ENCODE peak calls at places on chromosome 21, in nine cellular contexts. G is aorta, R is right cardiac atrium, T is ovary, I is PC-3, D is K562, J is heart left ventricle, Q is SJSA1, M is heart right ventricle. V is an unnamed sample. For H3K27me3, the result is how much of the 10 kb centered on the place peaks cover.

GRCh38 chr21:44414291-44415072 is 40.8 kb upstream of the LRRC3 start:
- DNase-seq in G (peak), R (no peak), T (peak), I (no peak), D (peak), J (no peak), Q (no peak), M (no peak), V (no peak)

GRCh38 chr21:39022901-39023693 is 160.2 kb downstream of the PSMG1 start:
- DNase-seq in G (peak), R (peak), T (peak), I (no peak), D (peak), J (peak), Q (no peak), M (peak), V (peak)

GRCh38 chr21:29423521-29423920 is 124.8 kb downstream of the BACH1 start:
- DNase-seq in G (no peak), R (no peak), T (no peak), I (no peak), D (no peak), J (no peak), Q (no peak), M (no peak), V (no peak)

GRCh38 chr21:42438316-42439205 is 34.9 kb downstream of the UBASH3A start:
- DNase-seq in G (no peak), R (no peak), T (no peak), I (no peak), D (no peak), J (no peak), Q (no peak), M (no peak), V (no peak)

GRCh38 chr21:21401444-21401843 is 403.2 kb downstream of the NCAM2 start:
- DNase-seq in G (no peak), R (no peak), T (no peak), I (no peak), D (no peak), J (no peak), Q (no peak), M (no peak), V (no peak)

GRCh38 chr21:22554690-22555316 is 1556.6 kb downstream of the NCAM2 start:
- DNase-seq in G (no peak), R (no peak), T (no peak), I (no peak), D (no peak), J (no peak), Q (no peak), M (no peak), V (no peak)

GRCh38 chr21:44529011-44529421 is 11.0 kb downstream of the KRTAP10-1 start:
- DNase-seq in G (peak), R (no peak), T (no peak), I (no peak), D (no peak), J (peak), Q (no peak), M (no peak), V (no peak)

GRCh38 chr21:25421327-25422028 is 185.8 kb downstream of the MRPL39 start:
- DNase-seq in G (no peak), R (no peak), T (no peak), I (peak), D (peak), J (no peak), Q (no peak), M (peak), V (peak)

GRCh38 chr21:45457161-45457831 is 52.3 kb downstream of the COL18A1 start:
- DNase-seq in G (peak), R (peak), T (peak), I (no peak), D (no peak), J (peak), Q (no peak), M (no peak), V (no peak)

GRCh38 chr21:26962516-26963305 is 4.2 kb downstream of the ADAMTS5 start:
- DNase-seq in G (no peak), R (peak), T (no peak), I (no peak), D (no peak), J (no peak), Q (no peak), M (no peak), V (no peak)

GRCh38 chr21:35603471-35603870 is 456.9 kb downstream of the SETD4 start:
- DNase-seq in G (no peak), R (no peak), T (no peak), I (no peak), D (no peak), J (no peak), Q (no peak), M (no peak), V (peak)

GRCh38 chr21:44893948-44894656 is 20.6 kb upstream of the PTTG1IP start:
- DNase-seq in G (no peak), R (peak), T (no peak), I (no peak), D (no peak), J (no peak), Q (no peak), M (no peak), V (no peak)

GRCh38 chr21:20822559-20823133 is 175.6 kb upstream of the NCAM2 start:
- DNase-seq in G (no peak), R (no peak), T (no peak), I (no peak), D (no peak), J (no peak), Q (no peak), M (no peak), V (no peak)

GRCh38 chr21:45432575-45433255 is 27.8 kb downstream of the COL18A1 start:
- DNase-seq in G (no peak), R (peak), T (peak), I (no peak), D (no peak), J (no peak), Q (peak), M (no peak), V (no peak)

GRCh38 chr21:39637197-39637970 is 24.6 kb downstream of the B3GALT5 start:
- DNase-seq in G (no peak), R (no peak), T (no peak), I (no peak), D (no peak), J (no peak), Q (no peak), M (no peak), V (no peak)

GRCh38 chr21:43978060-43978459 is 34.0 kb upstream of the TRAPPC10 start:
- DNase-seq in G (no peak), R (peak), T (no peak), I (no peak), D (no peak), J (no peak), Q (no peak), M (no peak), V (no peak)

GRCh38 chr21:29376556-29376955 is 77.8 kb downstream of the BACH1 start:
- DNase-seq in G (peak), R (peak), T (peak), I (peak), D (peak), J (peak), Q (no peak), M (peak), V (peak)

GRCh38 chr21:45370575-45370974 is 34.4 kb upstream of the COL18A1 start:
- DNase-seq in G (no peak), R (peak), T (peak), I (no peak), D (no peak), J (peak), Q (no peak), M (no peak), V (no peak)

GRCh38 chr21:25664462-25665070 is 25.5 kb downstream of the JAM2 start:
- DNase-seq in G (no peak), R (no peak), T (no peak), I (no peak), D (no peak), J (peak), Q (no peak), M (peak), V (no peak)

GRCh38 chr21:27424601-27425000 is 457.7 kb upstream of the ADAMTS5 start:
- DNase-seq in G (no peak), R (no peak), T (no peak), I (no peak), D (no peak), J (no peak), Q (no peak), M (no peak), V (no peak)

GRCh38 chr21:19864456-19864855 is 1133.8 kb upstream of the NCAM2 start:
- DNase-seq in G (no peak), R (no peak), T (no peak), I (no peak), D (no peak), J (no peak), Q (no peak), M (no peak), V (no peak)

GRCh38 chr21:20572582-20572981 is 425.6 kb upstream of the NCAM2 start:
- DNase-seq in G (no peak), R (no peak), T (no peak), I (no peak), D (no peak), J (no peak), Q (no peak), M (no peak), V (no peak)

GRCh38 chr21:25563399-25564116 is 43.7 kb downstream of the MRPL39 start:
- DNase-seq in G (no peak), R (no peak), T (no peak), I (no peak), D (no peak), J (no peak), Q (no peak), M (no peak), V (no peak)

GRCh38 chr21:21034046-21034445 is 35.8 kb downstream of the NCAM2 start:
- DNase-seq in G (no peak), R (no peak), T (no peak), I (no peak), D (no peak), J (no peak), Q (no peak), M (no peak), V (no peak)

GRCh38 chr21:44354001-44354405 is 582 bp downstream of the TRPM2 start:
- DNase-seq in G (no peak), R (peak), T (no peak), I (no peak), D (no peak), J (no peak), Q (no peak), M (no peak), V (no peak)

GRCh38 chr21:46054447-46054846 is 43.5 kb upstream of the COL6A2 start:
- DNase-seq in G (no peak), R (peak), T (peak), I (no peak), D (no peak), J (no peak), Q (no peak), M (no peak), V (no peak)

GRCh38 chr21:43866659-43867331 is 1.8 kb downstream of the AGPAT3 start:
- DNase-seq in G (peak), R (peak), T (peak), I (peak), D (peak), J (no peak), Q (peak), M (no peak), V (no peak)

GRCh38 chr21:44421901-44422840 is 33.1 kb upstream of the LRRC3 start:
- DNase-seq in G (peak), R (no peak), T (peak), I (no peak), D (no peak), J (no peak), Q (no peak), M (no peak), V (no peak)

GRCh38 chr21:28856588-28857250 is 136.0 kb downstream of the LTN1 start:
- DNase-seq in G (no peak), R (peak), T (no peak), I (no peak), D (no peak), J (no peak), Q (no peak), M (no peak), V (no peak)

GRCh38 chr21:42146821-42147220 is 72.1 kb upstream of the ABCG1 start:
- DNase-seq in G (no peak), R (peak), T (peak), I (no peak), D (no peak), J (no peak), Q (no peak), M (no peak), V (no peak)

GRCh38 chr21:42747267-42747701 is 93.9 kb downstream of the PDE9A start:
- DNase-seq in G (peak), R (no peak), T (no peak), I (no peak), D (no peak), J (no peak), Q (no peak), M (no peak), V (no peak)

GRCh38 chr21:37780991-37781983 is 135.0 kb downstream of the KCNJ6 start:
- DNase-seq in G (no peak), R (no peak), T (no peak), I (no peak), D (no peak), J (no peak), Q (no peak), M (no peak), V (no peak)

GRCh38 chr21:43771698-43772367 is 4.3 kb downstream of the CSTB start:
- DNase-seq in G (no peak), R (peak), T (no peak), I (no peak), D (no peak), J (no peak), Q (no peak), M (no peak), V (no peak)

GRCh38 chr21:17498586-17498985 is 14.3 kb upstream of the CXADR start:
- DNase-seq in G (no peak), R (no peak), T (no peak), I (no peak), D (no peak), J (no peak), Q (no peak), M (no peak), V (no peak)
- H3K27me3 ChIP-seq in G (under half), R (under half), T (under half), I (under half), D (under half), J (under half), Q (under half), M (under half), V (under half)

GRCh38 chr21:33022828-33023573 is 2.7 kb upstream of the OLIG2 start:
- DNase-seq in G (no peak), R (no peak), T (no peak), I (no peak), D (no peak), J (no peak), Q (no peak), M (no peak), V (no peak)

GRCh38 chr21:33023574-33024277 is 2.0 kb upstream of the OLIG2 start:
- DNase-seq in G (no peak), R (no peak), T (no peak), I (no peak), D (no peak), J (no peak), Q (no peak), M (no peak), V (no peak)

GRCh38 chr21:33021150-33021549 is 4.6 kb upstream of the OLIG2 start:
- DNase-seq in G (no peak), R (no peak), T (no peak), I (no peak), D (no peak), J (no peak), Q (no peak), M (no peak), V (no peak)

GRCh38 chr21:33021667-33022066 is 4.1 kb upstream of the OLIG2 start:
- DNase-seq in G (no peak), R (no peak), T (no peak), I (no peak), D (no peak), J (no peak), Q (no peak), M (no peak), V (no peak)

DNA sequence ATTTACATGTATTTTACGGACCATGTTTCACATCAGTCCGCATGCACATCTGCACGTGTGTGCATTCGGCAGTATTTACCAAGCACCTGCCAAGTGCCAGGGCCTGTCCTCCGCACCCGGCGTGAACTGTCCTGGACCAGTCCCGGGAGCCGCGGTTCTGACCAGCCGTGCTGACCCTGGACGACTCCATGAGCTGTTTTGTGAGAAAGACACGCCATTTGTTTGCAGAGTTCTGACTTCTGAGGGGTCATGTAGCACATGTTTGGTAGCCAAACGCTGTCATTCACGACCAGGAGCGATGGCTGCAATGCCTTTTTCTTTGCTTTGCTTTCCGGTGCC is 3.3 kb upstream of the OLIG2 start:
- DNase-seq in G (no peak), R (no peak), T (no peak), I (no peak), D (no peak), J (no peak), Q (no peak), M (no peak), V (no peak)
- H3K27me3 ChIP-seq in G (under half), R (under half), T (under half), I (half or more), D (half or more), J (half or more), Q (half or more), M (half or more), V (under half)

GRCh38 chr21:32241434-32241785 is 37.4 kb downstream of the MIS18A start:
- DNase-seq in G (no peak), R (no peak), T (no peak), I (no peak), D (no peak), J (no peak), Q (no peak), M (no peak), V (no peak)
- H3K27me3 ChIP-seq in G (under half), R (under half), T (under half), I (half or more), D (under half), J (under half), Q (under half), M (under half), V (under half)

GRCh38 chr21:36665806-36666205 is 33.1 kb upstream of the SIM2 start:
- DNase-seq in G (no peak), R (no peak), T (no peak), I (no peak), D (no peak), J (no peak), Q (no peak), M (no peak), V (no peak)
- H3K27me3 ChIP-seq in G (under half), R (under half), T (under half), I (under half), D (half or more), J (under half), Q (under half), M (half or more), V (under half)

GRCh38 chr21:17709266-17709611 is 96.5 kb upstream of the BTG3 start:
- DNase-seq in G (no peak), R (no peak), T (no peak), I (no peak), D (no peak), J (no peak), Q (no peak), M (no peak), V (no peak)
- H3K27me3 ChIP-seq in G (under half), R (under half), T (under half), I (under half), D (under half), J (under half), Q (under half), M (under half), V (under half)

GRCh38 chr21:34298797-34299539 is 64.8 kb upstream of the KCNE2 start:
- DNase-seq in G (no peak), R (peak), T (no peak), I (no peak), D (no peak), J (no peak), Q (no peak), M (no peak), V (no peak)

GRCh38 chr21:34302496-34302895 is 61.3 kb upstream of the KCNE2 start:
- DNase-seq in G (no peak), R (no peak), T (no peak), I (no peak), D (no peak), J (no peak), Q (no peak), M (no peak), V (no peak)

DNA sequence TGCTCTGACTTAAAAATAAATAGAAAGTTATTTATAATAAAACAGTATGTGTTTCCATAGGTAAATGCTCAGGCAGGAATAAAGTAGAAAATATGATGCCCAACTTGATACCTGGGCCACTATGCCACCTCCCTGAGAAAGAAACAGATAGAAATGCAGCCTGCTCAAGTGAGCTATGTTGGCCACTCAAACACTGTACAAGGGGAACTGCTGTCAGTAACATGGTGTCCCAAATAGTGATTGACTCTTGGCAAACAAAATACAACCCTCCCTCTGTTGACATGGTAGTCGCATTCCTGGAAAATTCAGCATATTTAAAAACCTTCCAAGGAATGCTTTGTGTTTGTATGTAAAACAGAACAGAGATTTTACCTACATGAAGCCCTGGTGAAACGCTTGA is 66.9 kb upstream of the KCNE2 start:
- DNase-seq in G (no peak), R (no peak), T (no peak), I (no peak), D (no peak), J (no peak), Q (no peak), M (no peak), V (no peak)
- H3K27me3 ChIP-seq in G (under half), R (under half), T (under half), I (under half), D (under half), J (under half), Q (under half), M (under half), V (under half)